ENCODE peak calls at places on chromosomes 6 and 20, in nine cellular contexts. G, R, V, A, B, S, X, Q and Z are unnamed samples.
A peak's percentile ranks its signal among the peaks of the same experiment; 100 is the strongest.

GRCh38 chr20:17066955-17067354 is 159.9 kb upstream of the PCSK2 start:
- DNase-seq in G (peak; percentile 19), R (no peak), V (no peak), A (no peak), B (no peak), S (no peak), X (no peak), Q (no peak), Z (no peak)

GRCh38 chr6:50699086-50699886 is 14.0 kb upstream of the TFAP2D start:
- DNase-seq in G (no peak), R (no peak), V (no peak), A (no peak), B (no peak), S (no peak), X (no peak), Q (no peak), Z (no peak)

GRCh38 chr20:47397652-47398301 is 41.3 kb upstream of the ZMYND8 start:
- DNase-seq in G (no peak), R (no peak), V (no peak), A (no peak), B (no peak), S (no peak), X (no peak), Q (no peak), Z (no peak)

GRCh38 chr6:6890400-6890858 is 217.3 kb upstream of the RREB1 start:
- DNase-seq in G (no peak), R (no peak), V (no peak), A (no peak), B (no peak), S (no peak), X (no peak), Q (no peak), Z (no peak)

GRCh38 chr20:41178904-41179432 is 41.6 kb downstream of the PLCG1 start:
- DNase-seq in G (peak; percentile 97), R (no peak), V (no peak), A (no peak), B (peak; percentile 43), S (no peak), X (no peak), Q (no peak), Z (no peak)

GRCh38 chr6:15936503-15936902 is 192.4 kb upstream of the MYLIP start:
- DNase-seq in G (no peak), R (no peak), V (peak; percentile 49), A (no peak), B (no peak), S (no peak), X (no peak), Q (peak; percentile 34), Z (no peak)

GRCh38 chr20:22763257-22763906 is 179.0 kb upstream of the FOXA2 start:
- DNase-seq in G (no peak), R (no peak), V (no peak), A (peak; percentile 40), B (no peak), S (no peak), X (peak; percentile 76), Q (no peak), Z (no peak)

GRCh38 chr6:155381856-155382690 is 67.8 kb upstream of the TFB1M start:
- DNase-seq in G (no peak), R (no peak), V (no peak), A (no peak), B (no peak), S (no peak), X (peak; percentile 12), Q (no peak), Z (no peak)

GRCh38 chr20:63132131-63132714 is 83.7 kb downstream of the YTHDF1 start:
- DNase-seq in G (no peak), R (no peak), V (no peak), A (no peak), B (no peak), S (no peak), X (no peak), Q (no peak), Z (peak; percentile 7)